ENCODE peak calls at places on chromosomes 5 and 9, in nine cellular contexts. One of them, this sample, is unnamed.

GRCh38 chr5:34016243-34016642 is 8.4 kb upstream of the AMACR start:
- DNase-seq in sigmoid colon: no peak
- DNase-seq in breast epithelium: no peak
- DNase-seq in tibial nerve: no peak
- DNase-seq in body of pancreas: no peak
- DNase-seq in HCT116: no peak
- DNase-seq in GM12892: no peak
- DNase-seq in H54: no peak
- DNase-seq in stomach: no peak
- DNase-seq in this sample: no peak

GRCh38 chr5:94425396-94425795 is 193.0 kb downstream of the KIAA0825 start:
- DNase-seq in breast epithelium: no peak
- DNase-seq in GM12892: no peak
- DNase-seq in body of pancreas: no peak
- DNase-seq in tibial nerve: no peak
- DNase-seq in stomach: no peak
- DNase-seq in HCT116: no peak
- DNase-seq in sigmoid colon: no peak
- DNase-seq in H54: no peak
- DNase-seq in this sample: no peak

GRCh38 chr5:6454628-6455053 is 6.0 kb downstream of the UBE2QL1 start:
- DNase-seq in GM12892: no peak
- DNase-seq in breast epithelium: no peak
- DNase-seq in HCT116: no peak
- DNase-seq in H54: no peak
- DNase-seq in stomach: no peak
- DNase-seq in sigmoid colon: no peak
- DNase-seq in tibial nerve: no peak
- DNase-seq in body of pancreas: no peak
- DNase-seq in this sample: peak; percentile 64

GRCh38 chr5:82142928-82143577 is 135.1 kb downstream of the RPS23 start:
- DNase-seq in stomach: no peak
- DNase-seq in HCT116: no peak
- DNase-seq in sigmoid colon: no peak
- DNase-seq in body of pancreas: no peak
- DNase-seq in tibial nerve: no peak
- DNase-seq in breast epithelium: no peak
- DNase-seq in GM12892: no peak
- DNase-seq in H54: no peak
- DNase-seq in this sample: no peak

GRCh38 chr5:9699681-9700080 is 69.5 kb upstream of the TAS2R1 start:
- DNase-seq in H54: no peak
- DNase-seq in body of pancreas: no peak
- DNase-seq in sigmoid colon: no peak
- DNase-seq in breast epithelium: no peak
- DNase-seq in tibial nerve: no peak
- DNase-seq in stomach: no peak
- DNase-seq in HCT116: no peak
- DNase-seq in GM12892: no peak
- DNase-seq in this sample: no peak

GRCh38 chr5:93586948-93587918 is 4.2 kb downstream of the NR2F1 start:
- DNase-seq in GM12892: no peak
- DNase-seq in stomach: no peak
- DNase-seq in breast epithelium: no peak
- DNase-seq in sigmoid colon: peak; percentile 66
- DNase-seq in tibial nerve: no peak
- DNase-seq in H54: no peak
- DNase-seq in body of pancreas: no peak
- DNase-seq in HCT116: no peak
- DNase-seq in this sample: no peak

GRCh38 chr5:143194206-143194605 is 209.3 kb downstream of the NR3C1 start:
- DNase-seq in body of pancreas: no peak
- DNase-seq in GM12892: no peak
- DNase-seq in breast epithelium: no peak
- DNase-seq in stomach: no peak
- DNase-seq in sigmoid colon: no peak
- DNase-seq in tibial nerve: no peak
- DNase-seq in HCT116: no peak
- DNase-seq in H54: no peak
- DNase-seq in this sample: no peak

GRCh38 chr5:139849501-139849900 is 53.9 kb downstream of the PSD2 start:
- DNase-seq in H54: no peak
- DNase-seq in tibial nerve: no peak
- DNase-seq in GM12892: no peak
- DNase-seq in stomach: no peak
- DNase-seq in HCT116: no peak
- DNase-seq in breast epithelium: no peak
- DNase-seq in body of pancreas: no peak
- DNase-seq in sigmoid colon: no peak
- DNase-seq in this sample: no peak

DNA sequence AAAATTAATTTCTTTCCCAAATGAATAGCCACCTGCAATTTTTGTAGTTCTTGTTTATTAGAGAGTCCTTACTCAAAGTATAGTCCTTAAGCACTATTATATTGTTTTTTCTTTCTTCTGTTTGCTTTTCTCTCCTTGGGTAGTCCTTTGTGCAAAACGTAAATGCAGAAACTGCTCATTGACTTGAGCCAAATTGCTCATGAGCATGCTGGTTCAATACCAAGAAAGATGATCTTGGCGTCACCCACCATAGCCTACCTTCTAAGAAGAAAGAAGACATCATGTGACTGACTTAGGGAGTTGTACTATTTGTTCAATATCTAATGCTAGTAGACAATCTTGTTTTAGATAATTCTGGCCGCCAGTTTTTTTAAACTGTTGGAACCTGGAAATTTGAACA is 248.8 kb upstream of the DMRT1 start:
- DNase-seq in GM12892: no peak
- DNase-seq in breast epithelium: no peak
- DNase-seq in tibial nerve: no peak
- DNase-seq in stomach: no peak
- DNase-seq in HCT116: no peak
- DNase-seq in body of pancreas: no peak
- DNase-seq in sigmoid colon: no peak
- DNase-seq in H54: no peak
- DNase-seq in this sample: no peak
- TF ChIP-seq POLR2A in GM12892: no peak
- TF ChIP-seq POLR2A in breast epithelium: no peak
- TF ChIP-seq POLR2A in tibial nerve: no peak
- TF ChIP-seq POLR2A in stomach: no peak
- TF ChIP-seq POLR2A in HCT116: no peak
- TF ChIP-seq POLR2A in body of pancreas: no peak
- TF ChIP-seq POLR2A in sigmoid colon: no peak
- TF ChIP-seq POLR2A in H54: no peak
- TF ChIP-seq POLR2A in this sample: no peak

GRCh38 chr9:124357591-124358361 is 57.5 kb downstream of the PSMB7 start:
- DNase-seq in sigmoid colon: no peak
- DNase-seq in GM12892: no peak
- DNase-seq in tibial nerve: no peak
- DNase-seq in stomach: peak; percentile 8
- DNase-seq in body of pancreas: no peak
- DNase-seq in H54: no peak
- DNase-seq in breast epithelium: no peak
- DNase-seq in HCT116: no peak
- DNase-seq in this sample: no peak

GRCh38 chr9:124355032-124355940 is 60.0 kb downstream of the PSMB7 start:
- DNase-seq in HCT116: no peak
- DNase-seq in breast epithelium: no peak
- DNase-seq in sigmoid colon: no peak
- DNase-seq in GM12892: no peak
- DNase-seq in H54: no peak
- DNase-seq in stomach: no peak
- DNase-seq in tibial nerve: no peak
- DNase-seq in body of pancreas: no peak
- DNase-seq in this sample: no peak

GRCh38 chr9:124358617-124359016 is 56.6 kb downstream of the PSMB7 start:
- DNase-seq in body of pancreas: no peak
- DNase-seq in stomach: no peak
- DNase-seq in GM12892: no peak
- DNase-seq in tibial nerve: no peak
- DNase-seq in H54: no peak
- DNase-seq in sigmoid colon: no peak
- DNase-seq in HCT116: no peak
- DNase-seq in breast epithelium: no peak
- DNase-seq in this sample: no peak

GRCh38 chr9:124355941-124356744 is 59.1 kb downstream of the PSMB7 start:
- DNase-seq in breast epithelium: no peak
- DNase-seq in HCT116: no peak
- DNase-seq in sigmoid colon: no peak
- DNase-seq in H54: no peak
- DNase-seq in body of pancreas: no peak
- DNase-seq in stomach: no peak
- DNase-seq in GM12892: no peak
- DNase-seq in tibial nerve: no peak
- DNase-seq in this sample: no peak

DNA sequence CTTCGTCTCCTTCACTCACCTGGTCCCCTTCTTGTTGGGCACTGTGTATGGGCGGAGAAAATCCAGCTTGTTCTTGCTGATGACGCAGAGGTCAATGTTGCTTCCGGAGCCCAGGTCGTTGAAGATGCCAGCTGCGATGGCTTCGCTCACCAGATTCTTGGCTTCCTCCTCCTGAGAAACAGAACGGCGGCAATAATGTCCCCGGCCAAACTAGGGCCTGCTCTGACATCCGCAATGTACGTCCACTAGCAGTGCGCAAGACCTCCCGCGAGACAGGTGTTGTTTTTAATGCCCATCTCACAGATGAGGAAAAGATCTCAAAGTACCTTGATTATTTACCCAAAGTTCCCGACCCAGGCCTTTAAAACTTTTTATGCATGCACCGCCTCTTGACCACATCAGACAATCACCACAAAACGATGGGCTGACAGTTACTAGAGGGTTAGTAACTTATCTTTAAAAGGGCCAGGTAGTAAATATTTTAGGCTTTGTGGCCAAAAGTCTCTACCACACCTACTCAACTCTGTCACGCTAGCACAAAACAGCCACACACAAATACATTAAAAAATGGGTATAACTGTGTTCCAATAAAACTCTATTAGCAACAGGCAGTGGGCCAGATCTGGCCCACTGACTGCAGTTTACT is 58.4 kb downstream of the PSMB7 start:
- DNase-seq in H54: no peak
- DNase-seq in body of pancreas: no peak
- DNase-seq in HCT116: no peak
- DNase-seq in stomach: peak; percentile 17
- DNase-seq in GM12892: no peak
- DNase-seq in tibial nerve: no peak
- DNase-seq in breast epithelium: no peak
- DNase-seq in sigmoid colon: no peak
- DNase-seq in this sample: no peak
- TF ChIP-seq POLR2A in H54: no peak
- TF ChIP-seq POLR2A in body of pancreas: no peak
- TF ChIP-seq POLR2A in HCT116: no peak
- TF ChIP-seq POLR2A in stomach: no peak
- TF ChIP-seq POLR2A in GM12892: no peak
- TF ChIP-seq POLR2A in tibial nerve: no peak
- TF ChIP-seq POLR2A in breast epithelium: no peak
- TF ChIP-seq POLR2A in sigmoid colon: no peak
- TF ChIP-seq POLR2A in this sample: no peak

DNA sequence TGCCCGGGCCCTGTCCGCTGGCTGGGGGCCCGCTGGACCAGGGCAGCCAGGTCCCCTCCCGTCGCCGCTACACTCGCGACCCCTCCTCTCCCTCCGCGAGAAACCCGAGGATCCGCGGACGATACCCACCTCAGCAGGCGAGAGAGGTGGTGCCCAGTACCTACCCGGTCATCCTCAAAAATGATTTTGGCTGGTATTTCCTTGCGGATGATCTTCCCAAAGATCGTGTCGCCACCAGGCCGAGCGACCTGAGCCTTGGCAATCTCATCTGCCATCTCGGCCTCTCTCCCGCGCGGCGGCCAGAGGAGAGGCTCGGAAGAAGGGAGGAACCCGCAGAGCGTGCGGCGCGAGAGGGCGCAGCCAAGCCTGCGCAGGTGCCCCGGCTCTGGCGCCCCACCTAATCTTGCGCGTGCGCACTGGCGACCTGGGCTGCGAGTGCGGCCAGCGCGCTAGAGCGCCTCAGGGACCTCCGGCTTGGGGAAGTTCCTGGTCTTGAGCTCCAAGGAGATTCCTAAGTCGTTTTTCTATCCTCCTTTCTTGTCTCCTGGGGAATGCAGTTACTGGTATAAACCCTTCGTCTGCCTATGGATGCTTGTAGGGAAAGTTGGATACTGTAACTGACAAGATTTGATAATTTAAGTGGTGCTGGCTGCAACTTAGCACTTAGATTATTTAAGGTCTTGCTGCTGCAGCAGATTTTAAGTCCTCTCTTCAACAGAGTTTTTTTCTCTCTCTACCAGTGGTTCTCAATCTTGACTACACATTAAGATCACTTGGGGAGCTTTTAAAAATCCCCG is at the start of gene HINT1:
- DNase-seq in GM12892: peak; percentile 90
- DNase-seq in stomach: peak; percentile 96
- DNase-seq in tibial nerve: peak; percentile 82
- DNase-seq in H54: peak; percentile 93
- DNase-seq in breast epithelium: peak; percentile 83
- DNase-seq in body of pancreas: peak; percentile 95
- DNase-seq in sigmoid colon: peak; percentile 94
- DNase-seq in HCT116: peak; percentile 79
- DNase-seq in this sample: no peak
- TF ChIP-seq POLR2A in GM12892: peak; percentile 81
- TF ChIP-seq POLR2A in stomach: peak; percentile 8
- TF ChIP-seq POLR2A in tibial nerve: peak; percentile 77
- TF ChIP-seq POLR2A in H54: peak; percentile 86
- TF ChIP-seq POLR2A in breast epithelium: peak; percentile 80
- TF ChIP-seq POLR2A in body of pancreas: peak; percentile 54
- TF ChIP-seq POLR2A in sigmoid colon: peak; percentile 81
- TF ChIP-seq POLR2A in HCT116: peak; percentile 94
- TF ChIP-seq POLR2A in this sample: peak; percentile 63

GRCh38 chr5:119290607-119291006 is 65.2 kb upstream of the TNFAIP8 start:
- DNase-seq in tibial nerve: no peak
- DNase-seq in HCT116: no peak
- DNase-seq in H54: no peak
- DNase-seq in breast epithelium: no peak
- DNase-seq in sigmoid colon: no peak
- DNase-seq in GM12892: no peak
- DNase-seq in stomach: no peak
- DNase-seq in body of pancreas: no peak
- DNase-seq in this sample: no peak

GRCh38 chr5:119289413-119289812 is 66.4 kb upstream of the TNFAIP8 start:
- DNase-seq in sigmoid colon: no peak
- DNase-seq in body of pancreas: no peak
- DNase-seq in stomach: no peak
- DNase-seq in GM12892: no peak
- DNase-seq in breast epithelium: no peak
- DNase-seq in HCT116: no peak
- DNase-seq in tibial nerve: no peak
- DNase-seq in H54: no peak
- DNase-seq in this sample: no peak

GRCh38 chr5:119288364-119289047 is 67.3 kb upstream of the TNFAIP8 start:
- DNase-seq in body of pancreas: no peak
- DNase-seq in sigmoid colon: no peak
- DNase-seq in breast epithelium: no peak
- DNase-seq in H54: no peak
- DNase-seq in GM12892: no peak
- DNase-seq in tibial nerve: no peak
- DNase-seq in HCT116: no peak
- DNase-seq in stomach: no peak
- DNase-seq in this sample: no peak

GRCh38 chr5:119291056-119291455 is 64.8 kb upstream of the TNFAIP8 start:
- DNase-seq in H54: no peak
- DNase-seq in sigmoid colon: no peak
- DNase-seq in HCT116: no peak
- DNase-seq in breast epithelium: no peak
- DNase-seq in tibial nerve: no peak
- DNase-seq in GM12892: no peak
- DNase-seq in stomach: no peak
- DNase-seq in body of pancreas: no peak
- DNase-seq in this sample: no peak

DNA sequence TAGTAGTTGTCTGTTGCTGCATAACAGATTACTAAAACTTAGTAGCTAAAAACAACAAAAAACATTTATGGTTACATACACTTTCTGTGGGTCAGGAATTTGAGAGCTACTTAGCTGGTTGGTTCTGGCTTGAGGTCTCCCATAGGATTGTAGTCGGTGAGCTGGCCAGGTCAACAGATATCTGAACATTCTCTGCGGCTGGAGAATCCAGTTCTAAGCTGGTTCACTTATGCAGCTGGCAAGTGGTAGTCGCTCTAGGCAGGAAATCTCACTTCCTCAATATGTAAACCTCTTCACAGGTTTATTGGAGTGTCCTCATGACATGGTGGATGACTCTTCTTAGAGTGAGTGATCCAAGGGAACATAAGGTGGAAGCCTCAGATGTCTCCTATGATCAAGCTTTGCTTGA is 65.7 kb upstream of the TNFAIP8 start:
- DNase-seq in stomach: no peak
- DNase-seq in GM12892: no peak
- DNase-seq in sigmoid colon: no peak
- DNase-seq in body of pancreas: peak; percentile 29
- DNase-seq in tibial nerve: no peak
- DNase-seq in HCT116: no peak
- DNase-seq in H54: no peak
- DNase-seq in breast epithelium: no peak
- DNase-seq in this sample: no peak
- TF ChIP-seq POLR2A in stomach: no peak
- TF ChIP-seq POLR2A in GM12892: no peak
- TF ChIP-seq POLR2A in sigmoid colon: no peak
- TF ChIP-seq POLR2A in body of pancreas: no peak
- TF ChIP-seq POLR2A in tibial nerve: no peak
- TF ChIP-seq POLR2A in HCT116: no peak
- TF ChIP-seq POLR2A in H54: no peak
- TF ChIP-seq POLR2A in breast epithelium: no peak
- TF ChIP-seq POLR2A in this sample: no peak

This sample was measured in vagina.